ENCODE peak calls at places on chromosomes 13 and 19, in nine cellular contexts. H is substantia nigra, R is heart left ventricle, J is ELF-1, S is A549, D is GM23338, B is EH, Q is Peyer's patch, K is hippocampal formation. W is an unnamed sample.

GRCh38 chr13:80399340-80400163 is 58.6 kb upstream of the SPRY2 start:
- DNase-seq in H (no peak), R (no peak), J (no peak), S (no peak), D (no peak), B (no peak), Q (peak; percentile 52), K (no peak), W (no peak)

GRCh38 chr19:18846862-18847515 is 15.2 kb downstream of the UPF1 start:
- DNase-seq in H (peak; percentile 46), R (peak; percentile 80), J (peak; percentile 74), S (peak; percentile 62), D (peak; percentile 92), B (peak; percentile 82), Q (peak; percentile 85), K (peak; percentile 76), W (peak; percentile 73)

GRCh38 chr19:13169769-13170168 is 19.6 kb downstream of the IER2 start:
- DNase-seq in H (no peak), R (no peak), J (peak; percentile 91), S (peak; percentile 89), D (no peak), B (peak; percentile 90), Q (peak; percentile 77), K (no peak), W (no peak)

GRCh38 chr19:11708457-11708856 is 30.3 kb downstream of the ZNF823 start:
- DNase-seq in H (no peak), R (no peak), J (no peak), S (no peak), D (no peak), B (no peak), Q (no peak), K (no peak), W (no peak)

GRCh38 chr13:98171806-98172569 is 5.1 kb downstream of the RNF113B start:
- DNase-seq in H (peak; percentile 12), R (peak; percentile 52), J (peak; percentile 61), S (no peak), D (no peak), B (peak; percentile 79), Q (no peak), K (no peak), W (no peak)

GRCh38 chr13:42754801-42755513 is 26.4 kb upstream of the FAM216B start:
- DNase-seq in H (no peak), R (no peak), J (no peak), S (no peak), D (no peak), B (no peak), Q (no peak), K (no peak), W (no peak)

GRCh38 chr13:31161583-31162150 is at the start of gene HSPH1:
- DNase-seq in H (peak; percentile 91), R (peak; percentile 99), J (peak; percentile 99), S (peak; percentile 95), D (peak; percentile 98), B (peak; percentile 99), Q (peak; percentile 99), K (peak; percentile 99), W (peak; percentile 90)

GRCh38 chr19:21912654-21913053 is 76.7 kb upstream of the ZNF43 start:
- DNase-seq in H (no peak), R (no peak), J (peak; percentile 1), S (no peak), D (peak; percentile 15), B (no peak), Q (no peak), K (no peak), W (no peak)

GRCh38 chr13:28047784-28048388 is 52.5 kb downstream of the FLT3 start:
- DNase-seq in H (no peak), R (no peak), J (no peak), S (peak; percentile 22), D (no peak), B (peak; percentile 65), Q (no peak), K (no peak), W (no peak)

GRCh38 chr13:21074601-21075302 is 13.4 kb upstream of the LATS2 start:
- DNase-seq in H (no peak), R (peak; percentile 57), J (no peak), S (no peak), D (no peak), B (no peak), Q (peak; percentile 57), K (no peak), W (no peak)

GRCh38 chr13:23427342-23428182 is 5.9 kb downstream of the SACS start:
- DNase-seq in H (no peak), R (no peak), J (no peak), S (peak; percentile 79), D (no peak), B (peak; percentile 97), Q (no peak), K (no peak), W (no peak)

GRCh38 chr19:57452307-57452706 is 4.6 kb downstream of the VN1R1 start:
- DNase-seq in H (no peak), R (no peak), J (no peak), S (no peak), D (no peak), B (no peak), Q (no peak), K (no peak), W (no peak)

GRCh38 chr19:52028780-52029123 is 573 bp upstream of the ZNF614 start:
- DNase-seq in H (no peak), R (no peak), J (no peak), S (no peak), D (no peak), B (no peak), Q (no peak), K (no peak), W (no peak)

GRCh38 chr19:3482507-3483225 is 575 bp downstream of the SMIM44 start:
- DNase-seq in H (no peak), R (no peak), J (no peak), S (no peak), D (no peak), B (no peak), Q (peak; percentile 77), K (no peak), W (no peak)

GRCh38 chr19:10007366-10007765 is 2.9 kb downstream of the COL5A3 start:
- DNase-seq in H (no peak), R (peak; percentile 69), J (no peak), S (no peak), D (no peak), B (no peak), Q (no peak), K (no peak), W (no peak)

GRCh38 chr13:75770164-75771145 is 134.3 kb downstream of the LMO7 start:
- DNase-seq in H (no peak), R (no peak), J (no peak), S (no peak), D (no peak), B (peak; percentile 65), Q (no peak), K (no peak), W (no peak)

GRCh38 chr13:49308977-49309408 is 61.3 kb downstream of the CDADC1 start:
- DNase-seq in H (no peak), R (no peak), J (no peak), S (no peak), D (no peak), B (no peak), Q (no peak), K (no peak), W (no peak)

GRCh38 chr19:45440873-45441654 is 17.3 kb upstream of the ERCC1 start:
- DNase-seq in H (no peak), R (no peak), J (peak; percentile 78), S (peak; percentile 83), D (peak; percentile 49), B (peak; percentile 76), Q (no peak), K (no peak), W (no peak)

GRCh38 chr13:50715402-50716146 is 127.9 kb downstream of the DLEU7 start:
- DNase-seq in H (no peak), R (peak; percentile 61), J (no peak), S (no peak), D (no peak), B (no peak), Q (peak; percentile 52), K (peak; percentile 25), W (no peak)

GRCh38 chr19:51508059-51508733 is 6.6 kb upstream of the SIGLEC12 start:
- DNase-seq in H (no peak), R (no peak), J (no peak), S (no peak), D (no peak), B (no peak), Q (no peak), K (no peak), W (no peak)

GRCh38 chr19:1616875-1617274 is 11.6 kb upstream of the UQCR11 start:
- DNase-seq in H (no peak), R (no peak), J (no peak), S (no peak), D (no peak), B (no peak), Q (no peak), K (no peak), W (no peak)